ENCODE peak calls at places on chromosome 17, in eight cellular contexts. T, P, F, D, O, M, N and I are unnamed samples.

GRCh38 chr17:77387891-77388290 is 247.1 kb downstream of the SEC14L1 start:
- DNase-seq in F (no peak), T (no peak), N (no peak), D (no peak), M (no peak), O (no peak), P (no peak), I (no peak)

GRCh38 chr17:44927696-44928095 is 12.4 kb upstream of the GFAP start:
- DNase-seq in O (no peak), M (no peak), N (no peak), T (no peak), P (no peak), F (no peak), D (no peak), I (no peak)

GRCh38 chr17:82013772-82014321 is 8.8 kb downstream of the CENPX start:
- DNase-seq in P (no peak), M (no peak), N (no peak), D (no peak), O (no peak), T (no peak), F (peak; percentile 59), I (no peak)

GRCh38 chr17:49901460-49902331 is 53.8 kb upstream of the TAC4 start:
- DNase-seq in N (no peak), M (peak; percentile 82), O (peak; percentile 50), F (no peak), D (no peak), T (no peak), P (no peak), I (no peak)

GRCh38 chr17:53496356-53496755 is 326.4 kb upstream of the KIF2B start:
- DNase-seq in D (no peak), O (peak; percentile 69), P (no peak), N (no peak), T (no peak), F (no peak), M (peak; percentile 12), I (no peak)

GRCh38 chr17:9522074-9522473 is 53.5 kb downstream of the STX8 start:
- DNase-seq in D (no peak), M (no peak), F (peak; percentile 23), T (peak; percentile 53), N (no peak), P (peak; percentile 68), O (peak; percentile 75), I (no peak)

GRCh38 chr17:37446027-37446426 is 39.3 kb downstream of the TADA2A start:
- DNase-seq in O (peak; percentile 86), T (peak; percentile 71), D (no peak), P (peak; percentile 43), N (no peak), M (no peak), F (no peak), I (no peak)

GRCh38 chr17:17134952-17135340 is 71.2 kb downstream of the PLD6 start:
- DNase-seq in P (no peak), N (no peak), F (no peak), O (no peak), D (no peak), T (no peak), M (no peak), I (no peak)

GRCh38 chr17:41864498-41864836 is 756 bp downstream of the KLHL11 start:
- DNase-seq in P (peak; percentile 17), O (peak; percentile 65), F (no peak), D (no peak), N (no peak), T (no peak), M (no peak), I (no peak)

GRCh38 chr17:8698142-8699050 is 46.2 kb downstream of the CCDC42 start:
- DNase-seq in M (peak; percentile 61), D (no peak), N (no peak), P (peak; percentile 72), O (no peak), T (no peak), F (peak; percentile 62), I (no peak)

GRCh38 chr17:31541559-31541958 is 150.1 kb downstream of the RAB11FIP4 start:
- DNase-seq in N (no peak), F (no peak), T (no peak), D (no peak), O (no peak), P (no peak), M (no peak), I (no peak)

GRCh38 chr17:72219824-72220473 is 99.1 kb downstream of the SOX9 start:
- DNase-seq in F (no peak), T (no peak), O (no peak), M (no peak), D (no peak), P (no peak), N (no peak), I (no peak)

GRCh38 chr17:49859991-49860953 is 12.4 kb upstream of the TAC4 start:
- DNase-seq in T (no peak), M (no peak), N (no peak), P (no peak), D (no peak), O (peak; percentile 38), F (no peak), I (no peak)

GRCh38 chr17:9729034-9729650 is 62.2 kb downstream of the DHRS7C start:
- DNase-seq in M (peak; percentile 46), T (peak; percentile 69), D (no peak), P (peak; percentile 45), N (no peak), F (no peak), O (peak; percentile 56), I (peak; percentile 24)

GRCh38 chr17:80766290-80766689 is 221.7 kb downstream of the RPTOR start:
- DNase-seq in O (no peak), P (no peak), M (no peak), T (no peak), D (no peak), F (no peak), N (no peak), I (no peak)

GRCh38 chr17:15039366-15039765 is 225.8 kb downstream of the PMP22 start:
- DNase-seq in N (no peak), F (no peak), M (no peak), O (no peak), D (no peak), P (no peak), T (no peak), I (no peak)

GRCh38 chr17:66006654-66007053 is 185.3 kb downstream of the CEP112 start:
- DNase-seq in D (no peak), F (no peak), O (no peak), M (no peak), N (no peak), P (no peak), T (no peak), I (no peak)

GRCh38 chr17:82383411-82383810 is 11.8 kb downstream of the UTS2R start:
- DNase-seq in O (peak; percentile 12), D (no peak), F (no peak), M (peak; percentile 31), N (no peak), T (no peak), P (no peak), I (no peak)

GRCh38 chr17:28712037-28712704 is 483 bp upstream of the PROCA1 start:
- DNase-seq in T (no peak), N (no peak), D (no peak), F (peak; percentile 55), M (peak; percentile 69), P (no peak), O (peak; percentile 80), I (no peak)

GRCh38 chr17:28328325-28328724 is 6.9 kb downstream of the IFT20 start:
- DNase-seq in T (no peak), M (no peak), N (no peak), P (no peak), O (peak; percentile 46), D (no peak), F (no peak), I (no peak)

GRCh38 chr17:80109713-80110446 is 8.5 kb downstream of the GAA start:
- DNase-seq in F (no peak), T (no peak), N (no peak), M (no peak), D (no peak), P (no peak), O (no peak), I (no peak)

GRCh38 chr17:47781397-47781796 is 40.2 kb downstream of the OSBPL7 start:
- DNase-seq in T (no peak), N (no peak), D (no peak), F (no peak), P (no peak), M (no peak), O (no peak), I (no peak)

GRCh38 chr17:35578929-35579448 is 618 bp upstream of the PEX12 start:
- DNase-seq in O (no peak), P (no peak), N (no peak), F (no peak), T (no peak), D (no peak), M (no peak), I (no peak)

GRCh38 chr17:6090253-6090652 is 20.1 kb downstream of the WSCD1 start:
- DNase-seq in D (no peak), M (no peak), N (no peak), O (no peak), F (no peak), T (no peak), P (no peak), I (no peak)

GRCh38 chr17:31559647-31560501 is 168.4 kb downstream of the RAB11FIP4 start:
- DNase-seq in T (no peak), F (no peak), D (no peak), N (no peak), O (peak; percentile 47), M (peak; percentile 45), P (no peak), I (no peak)

GRCh38 chr17:42683407-42684031 is 1.2 kb downstream of the CNTNAP1 start:
- DNase-seq in M (no peak), P (peak; percentile 33), O (peak; percentile 58), N (no peak), T (no peak), F (no peak), D (no peak), I (no peak)

GRCh38 chr17:49861150-49861884 is 13.4 kb upstream of the TAC4 start:
- DNase-seq in T (peak; percentile 45), P (peak; percentile 16), F (peak; percentile 27), N (peak; percentile 47), D (peak; percentile 30), M (peak; percentile 68), O (peak; percentile 78), I (no peak)

GRCh38 chr17:56891751-56892150 is 22.1 kb downstream of the TRIM25 start:
- DNase-seq in N (peak; percentile 45), M (peak; percentile 46), T (peak; percentile 21), F (no peak), O (peak; percentile 22), D (no peak), P (peak; percentile 12), I (no peak)